ENCODE peak calls at places on chromosome 11, in six cellular contexts. One of them, this sample, is unnamed.

GRCh38 chr11:77473001-77473800 is 693 bp downstream of the PAK1 start:
- DNase-seq in GM12891: peak; percentile 49
- DNase-seq in H1: peak; percentile 81
- DNase-seq in HepG2: no peak
- DNase-seq in GM12878: no peak
- DNase-seq in K562: no peak
- DNase-seq in this sample: peak; percentile 48

GRCh38 chr11:21541226-21541625 is 651.7 kb upstream of the ANO5 start:
- DNase-seq in H1: no peak
- DNase-seq in GM12891: no peak
- DNase-seq in HepG2: no peak
- DNase-seq in K562: no peak
- DNase-seq in GM12878: no peak
- DNase-seq in this sample: no peak

GRCh38 chr11:7667460-7667859 is 5.8 kb downstream of the CYB5R2 start:
- DNase-seq in H1: peak; percentile 30
- DNase-seq in GM12891: no peak
- DNase-seq in GM12878: no peak
- DNase-seq in K562: no peak
- DNase-seq in HepG2: no peak
- DNase-seq in this sample: no peak

GRCh38 chr11:33704240-33705002 is 3.8 kb upstream of the C11orf91 start:
- DNase-seq in GM12878: no peak
- DNase-seq in K562: no peak
- DNase-seq in H1: no peak
- DNase-seq in HepG2: no peak
- DNase-seq in GM12891: no peak
- DNase-seq in this sample: no peak

GRCh38 chr11:120977470-120977869 is 46.4 kb upstream of the TBCEL start:
- DNase-seq in K562: no peak
- DNase-seq in H1: no peak
- DNase-seq in GM12878: no peak
- DNase-seq in GM12891: no peak
- DNase-seq in HepG2: no peak
- DNase-seq in this sample: no peak

GRCh38 chr11:99325807-99326206 is 305.1 kb downstream of the CNTN5 start:
- DNase-seq in HepG2: peak; percentile 2
- DNase-seq in K562: no peak
- DNase-seq in GM12891: no peak
- DNase-seq in H1: no peak
- DNase-seq in GM12878: no peak
- DNase-seq in this sample: no peak

GRCh38 chr11:14445542-14446530 is 53.8 kb downstream of the COPB1 start:
- DNase-seq in K562: no peak
- DNase-seq in H1: no peak
- DNase-seq in GM12891: no peak
- DNase-seq in HepG2: no peak
- DNase-seq in GM12878: no peak
- DNase-seq in this sample: no peak

GRCh38 chr11:68432874-68433273 is 27.7 kb upstream of the PPP6R3 start:
- DNase-seq in H1: no peak
- DNase-seq in GM12878: no peak
- DNase-seq in HepG2: no peak
- DNase-seq in K562: no peak
- DNase-seq in GM12891: no peak
- DNase-seq in this sample: no peak

GRCh38 chr11:102408339-102408738 is 44.2 kb downstream of the TMEM123 start:
- DNase-seq in GM12891: no peak
- DNase-seq in HepG2: no peak
- DNase-seq in GM12878: no peak
- DNase-seq in H1: no peak
- DNase-seq in K562: no peak
- DNase-seq in this sample: no peak

GRCh38 chr11:10601722-10602281 is 33.3 kb upstream of the LYVE1 start:
- DNase-seq in HepG2: no peak
- DNase-seq in GM12891: no peak
- DNase-seq in GM12878: no peak
- DNase-seq in H1: no peak
- DNase-seq in K562: no peak
- DNase-seq in this sample: no peak

GRCh38 chr11:65386307-65387081 is at the start of gene FRMD8:
- DNase-seq in HepG2: peak; percentile 60
- DNase-seq in K562: peak; percentile 98
- DNase-seq in H1: peak; percentile 90
- DNase-seq in GM12878: no peak
- DNase-seq in GM12891: peak; percentile 94
- DNase-seq in this sample: peak; percentile 94

GRCh38 chr11:47923667-47924066 is 56.7 kb upstream of the PTPRJ start:
- DNase-seq in H1: no peak
- DNase-seq in GM12878: no peak
- DNase-seq in HepG2: no peak
- DNase-seq in K562: no peak
- DNase-seq in GM12891: no peak
- DNase-seq in this sample: no peak

GRCh38 chr11:57368106-57368826 is 12.7 kb downstream of the PRG3 start:
- DNase-seq in GM12878: no peak
- DNase-seq in H1: no peak
- DNase-seq in K562: no peak
- DNase-seq in HepG2: no peak
- DNase-seq in GM12891: no peak
- DNase-seq in this sample: no peak

GRCh38 chr11:126764221-126764620 is 236.3 kb downstream of the KIRREL3 start:
- DNase-seq in K562: no peak
- DNase-seq in GM12891: no peak
- DNase-seq in HepG2: no peak
- DNase-seq in H1: no peak
- DNase-seq in GM12878: no peak
- DNase-seq in this sample: no peak

GRCh38 chr11:61752117-61752924 is at the start of gene MYRF:
- DNase-seq in HepG2: no peak
- DNase-seq in H1: peak; percentile 88
- DNase-seq in K562: peak; percentile 79
- DNase-seq in GM12891: peak; percentile 74
- DNase-seq in GM12878: no peak
- DNase-seq in this sample: peak; percentile 61

GRCh38 chr11:123640677-123641494 is 13.5 kb downstream of the SCN3B start:
- DNase-seq in K562: peak; percentile 70
- DNase-seq in H1: peak; percentile 86
- DNase-seq in GM12878: no peak
- DNase-seq in HepG2: peak; percentile 20
- DNase-seq in GM12891: peak; percentile 55
- DNase-seq in this sample: peak; percentile 34

GRCh38 chr11:122115520-122116343 is at the start of gene BLID:
- DNase-seq in K562: no peak
- DNase-seq in GM12878: no peak
- DNase-seq in GM12891: no peak
- DNase-seq in H1: peak; percentile 74
- DNase-seq in HepG2: peak; percentile 7
- DNase-seq in this sample: no peak

GRCh38 chr11:3107608-3108182 is 50.5 kb upstream of the CARS1 start:
- DNase-seq in K562: no peak
- DNase-seq in GM12878: no peak
- DNase-seq in H1: no peak
- DNase-seq in GM12891: no peak
- DNase-seq in HepG2: no peak
- DNase-seq in this sample: no peak

GRCh38 chr11:66951927-66952337 is 6.3 kb downstream of the PC start:
- DNase-seq in HepG2: no peak
- DNase-seq in GM12878: no peak
- DNase-seq in GM12891: no peak
- DNase-seq in H1: no peak
- DNase-seq in K562: no peak
- DNase-seq in this sample: no peak

GRCh38 chr11:68312117-68312779 is at the start of gene LRP5:
- DNase-seq in H1: no peak
- DNase-seq in GM12891: peak; percentile 75
- DNase-seq in K562: peak; percentile 84
- DNase-seq in GM12878: no peak
- DNase-seq in HepG2: no peak
- DNase-seq in this sample: peak; percentile 70

GRCh38 chr11:60950933-60951610 is 904 bp downstream of the SLC15A3 start:
- DNase-seq in H1: peak; percentile 71
- DNase-seq in GM12891: no peak
- DNase-seq in GM12878: no peak
- DNase-seq in K562: no peak
- DNase-seq in HepG2: no peak
- DNase-seq in this sample: no peak

GRCh38 chr11:34359548-34359891 is 1.7 kb upstream of the ABTB2 start:
- DNase-seq in HepG2: no peak
- DNase-seq in GM12891: no peak
- DNase-seq in H1: no peak
- DNase-seq in K562: peak; percentile 35
- DNase-seq in GM12878: no peak
- DNase-seq in this sample: no peak

GRCh38 chr11:26953770-26954392 is 40.0 kb upstream of the FIBIN start:
- DNase-seq in HepG2: no peak
- DNase-seq in H1: no peak
- DNase-seq in K562: no peak
- DNase-seq in GM12891: no peak
- DNase-seq in GM12878: no peak
- DNase-seq in this sample: no peak

GRCh38 chr11:86370171-86370570 is 4.5 kb upstream of the CCDC81 start:
- DNase-seq in H1: no peak
- DNase-seq in K562: no peak
- DNase-seq in HepG2: no peak
- DNase-seq in GM12878: no peak
- DNase-seq in GM12891: no peak
- DNase-seq in this sample: no peak

GRCh38 chr11:36292311-36292722 is 3.1 kb upstream of the COMMD9 start:
- DNase-seq in GM12891: peak; percentile 39
- DNase-seq in H1: peak; percentile 35
- DNase-seq in HepG2: no peak
- DNase-seq in K562: peak; percentile 64
- DNase-seq in GM12878: peak; percentile 23
- DNase-seq in this sample: peak; percentile 35

GRCh38 chr11:57646756-57647303 is 2.9 kb downstream of the YPEL4 start:
- DNase-seq in HepG2: no peak
- DNase-seq in K562: no peak
- DNase-seq in GM12878: no peak
- DNase-seq in GM12891: no peak
- DNase-seq in H1: peak; percentile 76
- DNase-seq in this sample: no peak

GRCh38 chr11:128582496-128583366 is 4.6 kb downstream of the ETS1 start:
- DNase-seq in GM12878: no peak
- DNase-seq in H1: no peak
- DNase-seq in GM12891: no peak
- DNase-seq in K562: no peak
- DNase-seq in HepG2: no peak
- DNase-seq in this sample: no peak

GRCh38 chr11:123413636-123414035 is 16.4 kb upstream of the GRAMD1B start:
- DNase-seq in GM12891: no peak
- DNase-seq in HepG2: peak; percentile 29
- DNase-seq in K562: no peak
- DNase-seq in H1: no peak
- DNase-seq in GM12878: no peak
- DNase-seq in this sample: no peak

GRCh38 chr11:46127150-46127638 is 5.9 kb upstream of the PHF21A start:
- DNase-seq in GM12891: peak; percentile 50
- DNase-seq in H1: no peak
- DNase-seq in GM12878: no peak
- DNase-seq in HepG2: peak; percentile 85
- DNase-seq in K562: peak; percentile 91
- DNase-seq in this sample: no peak
- TF ChIP-seq TAF1 in GM12891: no peak
- TF ChIP-seq TAF1 in H1: no peak
- TF ChIP-seq TAF1 in GM12878: no peak
- TF ChIP-seq TAF1 in HepG2: no peak
- TF ChIP-seq TAF1 in K562: no peak
- TF ChIP-seq TAF1 in this sample: no peak

DNA sequence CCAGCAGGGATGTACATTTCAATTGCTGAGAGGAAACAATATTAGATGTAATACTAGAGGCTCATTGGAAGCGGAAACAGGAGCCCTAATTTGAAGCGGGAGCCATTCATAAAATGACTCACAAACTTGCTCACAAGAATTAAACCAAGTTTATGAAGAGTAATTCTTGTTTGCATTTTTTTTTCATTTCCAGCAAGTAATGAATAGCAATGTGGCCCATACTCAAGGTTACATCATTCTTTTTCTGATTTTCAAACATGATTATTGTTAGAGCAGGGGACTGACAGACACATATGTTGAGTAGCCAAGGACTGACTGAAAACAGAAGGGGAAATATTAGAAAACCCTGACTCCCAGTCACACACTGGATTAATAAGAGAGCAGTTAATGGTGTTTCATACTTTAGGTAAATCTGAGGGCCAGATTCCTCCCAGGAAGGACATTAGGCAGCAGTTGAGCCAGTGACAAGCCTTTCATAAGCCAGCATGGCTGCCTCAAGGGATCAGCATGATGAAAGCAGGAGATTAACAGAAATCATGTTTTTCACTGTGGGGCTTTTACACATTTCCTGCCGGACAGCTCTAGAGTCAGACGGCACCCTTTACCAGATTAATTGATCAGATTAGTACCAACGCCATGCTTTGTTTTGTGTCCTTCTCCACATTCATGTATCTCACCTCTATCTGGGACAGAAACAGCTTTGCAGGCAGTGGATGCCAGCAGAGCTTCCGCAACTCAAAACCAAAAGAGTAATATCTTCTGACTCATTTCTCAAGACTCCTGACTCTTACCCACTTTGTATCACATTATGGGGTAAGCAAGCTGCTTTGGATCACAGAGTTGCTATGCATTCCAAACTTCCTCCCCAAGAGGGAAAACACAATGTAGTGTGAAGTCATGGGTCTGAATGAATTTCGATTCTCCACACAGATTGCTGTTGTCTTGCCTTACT is 831.6 kb downstream of the KCNA4 start:
- DNase-seq in H1: no peak
- DNase-seq in GM12878: no peak
- DNase-seq in HepG2: no peak
- DNase-seq in GM12891: no peak
- DNase-seq in K562: no peak
- DNase-seq in this sample: no peak
- TF ChIP-seq POLR2AphosphoS5 in H1: no peak
- TF ChIP-seq POLR2AphosphoS5 in GM12878: no peak
- TF ChIP-seq POLR2AphosphoS5 in HepG2: no peak
- TF ChIP-seq POLR2AphosphoS5 in GM12891: no peak
- TF ChIP-seq POLR2AphosphoS5 in K562: no peak
- TF ChIP-seq POLR2AphosphoS5 in this sample: no peak

DNA sequence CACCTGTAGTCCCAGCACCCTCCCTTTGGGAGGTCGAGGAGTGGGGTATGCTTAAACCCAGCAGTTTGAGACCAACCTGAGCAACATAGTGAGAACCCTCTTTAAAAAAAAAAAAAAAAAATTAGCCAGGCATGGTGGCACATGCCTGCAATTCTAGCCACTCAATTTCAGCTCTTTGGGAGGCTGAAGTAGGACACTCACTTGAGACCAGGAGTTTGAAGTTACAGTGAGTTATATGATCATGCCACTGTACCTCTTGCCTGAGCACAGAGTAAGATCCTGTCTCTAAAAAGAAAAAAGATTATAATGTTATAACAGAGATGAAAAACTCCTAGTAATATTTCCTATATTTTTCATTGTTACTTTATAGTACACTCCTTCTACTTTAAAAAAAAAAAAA is 23.9 kb downstream of the PIK3C2A start:
- DNase-seq in GM12878: no peak
- DNase-seq in HepG2: no peak
- DNase-seq in GM12891: no peak
- DNase-seq in H1: no peak
- DNase-seq in K562: no peak
- DNase-seq in this sample: no peak
- TF ChIP-seq POLR2A in GM12878: no peak
- TF ChIP-seq POLR2A in HepG2: no peak
- TF ChIP-seq POLR2A in GM12891: no peak
- TF ChIP-seq POLR2A in H1: no peak
- TF ChIP-seq POLR2A in K562: no peak
- TF ChIP-seq POLR2A in this sample: no peak

GRCh38 chr11:12430912-12431311 is 53.5 kb downstream of the PARVA start:
- DNase-seq in K562: no peak
- DNase-seq in GM12878: no peak
- DNase-seq in H1: no peak
- DNase-seq in GM12891: no peak
- DNase-seq in HepG2: peak; percentile 16
- DNase-seq in this sample: no peak
- TF ChIP-seq TAF1 in K562: no peak
- TF ChIP-seq TAF1 in GM12878: no peak
- TF ChIP-seq TAF1 in H1: no peak
- TF ChIP-seq TAF1 in GM12891: no peak
- TF ChIP-seq TAF1 in HepG2: no peak
- TF ChIP-seq TAF1 in this sample: no peak

This sample was measured in GM12892.